ENCODE peak calls at places on chromosomes 16 and 17, in six cellular contexts. G is mesendoderm, Z is transverse colon, F is aorta, V is stomach, K is prostate gland. R is an unnamed sample. For H3K4me1, the result is how much of the 10 kb centered on the place peaks cover.

GRCh38 chr17:41792835-41793748 is 6.6 kb upstream of the JUP start:
- DNase-seq in G (peak), Z (peak), F (peak), V (peak), K (peak), R (no peak)

GRCh38 chr17:64499805-64500486 is 3.1 kb upstream of the POLG2 start:
- DNase-seq in G (no peak), Z (no peak), F (no peak), V (no peak), K (no peak), R (no peak)

GRCh38 chr16:72886366-72886974 is 161.5 kb downstream of the ZFHX3 start:
- DNase-seq in G (no peak), Z (no peak), F (no peak), V (no peak), K (no peak), R (no peak)

GRCh38 chr17:62933986-62934385 is 32.0 kb upstream of the TANC2 start:
- DNase-seq in G (no peak), Z (no peak), F (no peak), V (no peak), K (no peak), R (no peak)

GRCh38 chr17:77735051-77735340 is 223.5 kb upstream of the TNRC6C start:
- DNase-seq in G (no peak), Z (no peak), F (no peak), V (no peak), K (no peak), R (no peak)

GRCh38 chr17:6626616-6627015 is 13.9 kb downstream of the KIAA0753 start:
- DNase-seq in G (no peak), Z (no peak), F (no peak), V (no peak), K (no peak), R (no peak)

GRCh38 chr17:33284022-33284421 is 9.1 kb downstream of the ASIC2 start:
- DNase-seq in G (no peak), Z (peak), F (peak), V (peak), K (peak), R (no peak)

GRCh38 chr17:78817123-78817522 is 23.5 kb downstream of the USP36 start:
- DNase-seq in G (no peak), Z (no peak), F (no peak), V (no peak), K (no peak), R (peak)

GRCh38 chr16:89023151-89023551 is 46.1 kb upstream of the CBFA2T3 start:
- DNase-seq in G (no peak), Z (no peak), F (no peak), V (no peak), K (no peak), R (no peak)

GRCh38 chr16:72203401-72203800 is 31.4 kb upstream of the PMFBP1 start:
- DNase-seq in G (no peak), Z (peak), F (peak), V (no peak), K (no peak), R (no peak)

GRCh38 chr16:17277981-17278381 is 192.8 kb downstream of the XYLT1 start:
- DNase-seq in G (peak), Z (peak), F (peak), V (peak), K (peak), R (no peak)

GRCh38 chr16:81544691-81545365 is 100.2 kb downstream of the CMIP start:
- DNase-seq in G (no peak), Z (no peak), F (peak), V (no peak), K (no peak), R (no peak)

GRCh38 chr16:84396537-84397008 is 28.2 kb downstream of the ATP2C2 start:
- DNase-seq in G (peak), Z (no peak), F (no peak), V (no peak), K (peak), R (no peak)

GRCh38 chr16:55282441-55282840 is 41.6 kb upstream of the IRX6 start:
- DNase-seq in G (no peak), Z (no peak), F (no peak), V (no peak), K (no peak), R (no peak)

GRCh38 chr16:30445149-30445407 is 596 bp downstream of the SEPHS2 start:
- DNase-seq in G (no peak), Z (no peak), F (no peak), V (no peak), K (no peak), R (no peak)

GRCh38 chr16:48112603-48113400 is 43.0 kb downstream of the ABCC12 start:
- DNase-seq in G (no peak), Z (no peak), F (no peak), V (peak), K (no peak), R (no peak)

GRCh38 chr17:53061446-53061845 is 761.3 kb upstream of the KIF2B start:
- DNase-seq in G (peak), Z (no peak), F (no peak), V (no peak), K (no peak), R (no peak)

GRCh38 chr17:73401911-73402310 is 90.1 kb upstream of the CDC42EP4 start:
- DNase-seq in G (peak), Z (no peak), F (peak), V (no peak), K (no peak), R (no peak)

GRCh38 chr17:62805234-62805633 is 2.9 kb downstream of the MARCHF10 start:
- DNase-seq in G (no peak), Z (no peak), F (no peak), V (no peak), K (no peak), R (no peak)

GRCh38 chr17:3695723-3696411 is at the start of gene P2RX5:
- DNase-seq in G (peak), Z (peak), F (no peak), V (no peak), K (no peak), R (no peak)

GRCh38 chr17:36463916-36464764 is 22.3 kb upstream of the ZNHIT3 start:
- DNase-seq in G (peak), Z (peak), F (no peak), V (peak), K (peak), R (no peak)

GRCh38 chr17:77948690-77949114 is 9.8 kb upstream of the TNRC6C start:
- DNase-seq in G (peak), Z (no peak), F (no peak), V (no peak), K (no peak), R (no peak)

GRCh38 chr16:88321635-88322499 is 60.9 kb upstream of the ZNF469 start:
- DNase-seq in G (no peak), Z (no peak), F (no peak), V (no peak), K (no peak), R (no peak)

DNA sequence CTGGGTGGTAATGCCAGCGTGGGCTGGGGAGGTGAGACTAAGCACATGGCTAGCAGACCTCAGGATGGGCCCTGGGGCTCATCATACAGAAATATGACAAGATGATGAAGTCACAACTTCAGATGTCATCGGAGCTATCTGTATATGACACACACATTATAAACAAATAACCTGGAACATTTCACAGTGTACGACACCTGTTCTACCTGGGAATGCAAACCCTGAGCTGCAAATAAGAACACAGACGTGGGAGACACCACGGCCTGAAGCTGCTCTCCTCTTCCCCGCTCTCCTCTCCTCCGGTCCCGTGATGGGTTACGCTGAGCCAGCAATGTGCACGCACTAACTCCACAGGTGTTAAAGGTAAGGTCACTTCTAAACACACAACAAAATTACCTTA is 4.9 kb downstream of the PLD6 start:
- DNase-seq in G (no peak), Z (no peak), F (no peak), V (no peak), K (no peak), R (no peak)
- H3K4me3 ChIP-seq in G (no peak), Z (no peak), F (no peak), V (no peak), K (no peak), R (no peak)

DNA sequence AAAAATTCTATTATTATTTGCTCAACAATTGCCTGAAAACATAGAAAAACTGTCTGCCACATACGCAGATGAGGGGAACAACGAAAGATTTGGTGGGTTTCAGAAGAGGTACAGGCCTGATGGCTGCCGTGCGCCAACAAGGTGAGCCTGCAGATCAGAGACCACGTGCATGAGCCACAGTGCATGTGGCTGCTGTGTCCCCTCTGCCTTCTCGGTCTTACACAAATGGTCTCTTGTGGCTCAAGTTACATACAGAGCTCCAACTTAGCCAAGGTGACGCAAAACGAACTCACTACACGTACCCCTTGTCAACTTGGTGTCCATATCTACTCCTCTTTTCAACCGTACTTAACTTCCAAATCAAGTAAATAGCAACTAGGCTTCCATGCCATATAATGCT is 82.3 kb downstream of the ADCY9 start:
- DNase-seq in G (no peak), Z (no peak), F (no peak), V (no peak), K (no peak), R (no peak)
- H3K4me1 ChIP-seq in G (under half), Z (under half), F (under half), V (under half), K (under half), R (under half)

GRCh38 chr17:43719578-43719977 is 39.0 kb downstream of the SOST start:
- DNase-seq in G (no peak), Z (no peak), F (no peak), V (no peak), K (no peak), R (no peak)
- H3K27ac ChIP-seq in G (no peak), Z (no peak), F (no peak), V (peak), K (no peak), R (no peak)

DNA sequence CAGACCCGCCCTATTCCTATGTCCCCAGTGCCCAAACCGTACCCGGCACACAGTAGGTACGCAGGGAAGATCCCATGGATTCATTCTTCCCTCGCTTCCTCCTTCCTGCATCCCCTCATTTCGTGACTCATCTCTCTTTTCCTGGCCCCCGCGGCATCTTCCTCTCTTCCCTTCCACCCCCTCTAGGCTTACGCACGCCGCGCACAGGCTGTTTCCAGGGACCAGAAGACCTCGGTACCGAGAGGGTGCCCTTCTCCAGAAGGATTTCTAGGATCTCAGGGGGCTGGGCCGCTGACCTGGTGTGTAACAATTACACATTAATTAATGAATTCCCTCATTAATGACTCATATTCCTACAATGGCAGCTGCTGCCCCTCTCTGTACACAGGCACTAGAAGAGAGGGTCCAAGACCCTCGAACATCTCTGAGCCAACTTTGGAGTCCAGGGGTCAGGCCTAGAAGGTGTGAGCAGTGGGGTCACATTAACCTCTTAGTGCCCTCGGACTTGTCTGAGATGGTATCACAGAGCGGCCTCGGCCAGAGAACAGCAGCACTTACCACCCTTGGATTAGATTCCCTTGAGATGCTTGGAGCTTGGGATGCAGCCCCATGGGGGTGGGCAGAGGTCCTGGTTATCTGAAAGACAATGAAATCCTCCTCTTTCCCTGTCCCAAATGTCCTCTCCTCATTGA is 16.8 kb upstream of the PLLP start:
- DNase-seq in G (peak), Z (no peak), F (no peak), V (no peak), K (no peak), R (no peak)
- H3K4me3 ChIP-seq in G (peak), Z (no peak), F (no peak), V (peak), K (no peak), R (no peak)

DNA sequence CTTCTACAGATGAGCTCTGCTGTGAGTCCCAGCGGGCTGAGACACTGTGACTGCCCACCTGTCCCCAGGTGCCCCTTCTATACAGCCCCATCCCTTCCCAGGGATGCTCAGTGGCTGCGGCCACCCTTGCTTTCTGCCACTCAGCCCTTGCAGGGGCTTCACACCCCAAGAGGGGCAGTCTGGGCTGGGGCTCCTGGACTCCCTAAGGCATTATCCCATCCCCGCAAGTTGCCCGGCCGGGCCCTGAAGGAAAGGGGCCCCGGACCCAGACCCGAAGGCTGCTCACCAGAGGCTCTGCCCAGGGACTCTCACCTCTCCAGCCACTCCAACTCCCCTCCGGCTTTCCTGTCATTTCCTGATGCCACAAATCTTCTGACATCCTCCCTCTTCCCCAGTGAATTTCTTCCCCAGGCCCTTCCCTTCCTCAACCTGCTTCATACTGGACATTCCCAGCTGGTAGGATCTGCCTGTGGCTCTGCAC is 88.5 kb upstream of the TOB1 start:
- DNase-seq in G (no peak), Z (no peak), F (peak), V (no peak), K (no peak), R (no peak)
- H3K4me1 ChIP-seq in G (under half), Z (under half), F (under half), V (under half), K (under half), R (under half)

R was measured in effector memory CD4-positive, alpha-beta T cell.